ENCODE peak calls at places on chromosomes 16 and 17, in eight cellular contexts. One of them, this sample, is unnamed.
A peak's percentile ranks its signal among the peaks of the same experiment; 100 is the strongest.

GRCh38 chr16:88769617-88770458 is 15.2 kb downstream of the PIEZO1 start:
- DNase-seq in testis: no peak
- DNase-seq in thyroid gland: peak; percentile 87
- DNase-seq in ovary: no peak
- DNase-seq in heart left ventricle: no peak
- DNase-seq in esophagus squamous epithelium: no peak
- DNase-seq in Peyer's patch: peak; percentile 76
- DNase-seq in A549: peak; percentile 66
- DNase-seq in this sample: peak; percentile 71

GRCh38 chr16:9061358-9061813 is 30.1 kb upstream of the HAPSTR1 start:
- DNase-seq in testis: no peak
- DNase-seq in thyroid gland: no peak
- DNase-seq in ovary: no peak
- DNase-seq in heart left ventricle: no peak
- DNase-seq in esophagus squamous epithelium: no peak
- DNase-seq in Peyer's patch: no peak
- DNase-seq in A549: no peak
- DNase-seq in this sample: peak; percentile 31

GRCh38 chr17:55540414-55541091 is 29.3 kb upstream of the SMIM36 start:
- DNase-seq in testis: no peak
- DNase-seq in thyroid gland: no peak
- DNase-seq in ovary: no peak
- DNase-seq in heart left ventricle: no peak
- DNase-seq in esophagus squamous epithelium: no peak
- DNase-seq in Peyer's patch: no peak
- DNase-seq in A549: peak; percentile 38
- DNase-seq in this sample: no peak

GRCh38 chr17:28745052-28745776 is 1.4 kb downstream of the TRAF4 start:
- DNase-seq in testis: peak; percentile 74
- DNase-seq in thyroid gland: peak; percentile 61
- DNase-seq in ovary: peak; percentile 58
- DNase-seq in heart left ventricle: no peak
- DNase-seq in esophagus squamous epithelium: no peak
- DNase-seq in Peyer's patch: peak; percentile 74
- DNase-seq in A549: no peak
- DNase-seq in this sample: peak; percentile 76

GRCh38 chr17:17859909-17860760 is 23.3 kb upstream of the SREBF1 start:
- DNase-seq in testis: peak; percentile 76
- DNase-seq in thyroid gland: peak; percentile 84
- DNase-seq in ovary: peak; percentile 77
- DNase-seq in heart left ventricle: peak; percentile 85
- DNase-seq in esophagus squamous epithelium: no peak
- DNase-seq in Peyer's patch: peak; percentile 78
- DNase-seq in A549: peak; percentile 97
- DNase-seq in this sample: peak; percentile 73

GRCh38 chr17:75151893-75152292 is 2.4 kb downstream of the JPT1 start:
- DNase-seq in testis: no peak
- DNase-seq in thyroid gland: no peak
- DNase-seq in ovary: no peak
- DNase-seq in heart left ventricle: no peak
- DNase-seq in esophagus squamous epithelium: no peak
- DNase-seq in Peyer's patch: no peak
- DNase-seq in A549: no peak
- DNase-seq in this sample: no peak

GRCh38 chr17:542943-543342 is 171.7 kb downstream of the VPS53 start:
- DNase-seq in testis: no peak
- DNase-seq in thyroid gland: no peak
- DNase-seq in ovary: no peak
- DNase-seq in heart left ventricle: no peak
- DNase-seq in esophagus squamous epithelium: no peak
- DNase-seq in Peyer's patch: no peak
- DNase-seq in A549: no peak
- DNase-seq in this sample: no peak

GRCh38 chr17:4852504-4853075 is 19.4 kb downstream of the MINK1 start:
- DNase-seq in testis: no peak
- DNase-seq in thyroid gland: no peak
- DNase-seq in ovary: no peak
- DNase-seq in heart left ventricle: no peak
- DNase-seq in esophagus squamous epithelium: no peak
- DNase-seq in Peyer's patch: no peak
- DNase-seq in A549: no peak
- DNase-seq in this sample: peak; percentile 32

GRCh38 chr17:37425268-37425667 is 18.6 kb downstream of the TADA2A start:
- DNase-seq in testis: no peak
- DNase-seq in thyroid gland: no peak
- DNase-seq in ovary: no peak
- DNase-seq in heart left ventricle: no peak
- DNase-seq in esophagus squamous epithelium: no peak
- DNase-seq in Peyer's patch: no peak
- DNase-seq in A549: no peak
- DNase-seq in this sample: no peak

GRCh38 chr16:89562027-89562599 is 1.6 kb downstream of the RPL13 start:
- DNase-seq in testis: no peak
- DNase-seq in thyroid gland: no peak
- DNase-seq in ovary: no peak
- DNase-seq in heart left ventricle: no peak
- DNase-seq in esophagus squamous epithelium: no peak
- DNase-seq in Peyer's patch: no peak
- DNase-seq in A549: no peak
- DNase-seq in this sample: no peak

GRCh38 chr17:40317880-40318834 is 9.2 kb downstream of the RARA start:
- DNase-seq in testis: peak; percentile 99
- DNase-seq in thyroid gland: peak; percentile 98
- DNase-seq in ovary: peak; percentile 95
- DNase-seq in heart left ventricle: peak; percentile 96
- DNase-seq in esophagus squamous epithelium: peak; percentile 71
- DNase-seq in Peyer's patch: peak; percentile 96
- DNase-seq in A549: peak; percentile 99
- DNase-seq in this sample: peak; percentile 96

GRCh38 chr16:85323230-85323960 is 211.1 kb upstream of the CIBAR2 start:
- DNase-seq in testis: no peak
- DNase-seq in thyroid gland: no peak
- DNase-seq in ovary: no peak
- DNase-seq in heart left ventricle: peak; percentile 38
- DNase-seq in esophagus squamous epithelium: no peak
- DNase-seq in Peyer's patch: no peak
- DNase-seq in A549: no peak
- DNase-seq in this sample: no peak

GRCh38 chr17:48046296-48046695 is 1.9 kb upstream of the NFE2L1 start:
- DNase-seq in testis: no peak
- DNase-seq in thyroid gland: no peak
- DNase-seq in ovary: no peak
- DNase-seq in heart left ventricle: no peak
- DNase-seq in esophagus squamous epithelium: no peak
- DNase-seq in Peyer's patch: no peak
- DNase-seq in A549: no peak
- DNase-seq in this sample: no peak

GRCh38 chr16:85798901-85799496 is 345 bp downstream of the EMC8 start:
- DNase-seq in testis: peak; percentile 22
- DNase-seq in thyroid gland: no peak
- DNase-seq in ovary: peak; percentile 43
- DNase-seq in heart left ventricle: peak; percentile 71
- DNase-seq in esophagus squamous epithelium: no peak
- DNase-seq in Peyer's patch: no peak
- DNase-seq in A549: peak; percentile 65
- DNase-seq in this sample: peak; percentile 21

GRCh38 chr16:86449377-86450095 is 60.8 kb upstream of the FOXF1 start:
- DNase-seq in testis: no peak
- DNase-seq in thyroid gland: no peak
- DNase-seq in ovary: no peak
- DNase-seq in heart left ventricle: no peak
- DNase-seq in esophagus squamous epithelium: no peak
- DNase-seq in Peyer's patch: no peak
- DNase-seq in A549: no peak
- DNase-seq in this sample: no peak

GRCh38 chr16:70437582-70438324 is 1.1 kb downstream of the ST3GAL2 start:
- DNase-seq in testis: no peak
- DNase-seq in thyroid gland: no peak
- DNase-seq in ovary: no peak
- DNase-seq in heart left ventricle: no peak
- DNase-seq in esophagus squamous epithelium: no peak
- DNase-seq in Peyer's patch: no peak
- DNase-seq in A549: no peak
- DNase-seq in this sample: peak; percentile 17

GRCh38 chr17:81821603-81822311 is 11.3 kb downstream of the MCRIP1 start:
- DNase-seq in testis: peak; percentile 87
- DNase-seq in thyroid gland: peak; percentile 38
- DNase-seq in ovary: peak; percentile 72
- DNase-seq in heart left ventricle: peak; percentile 90
- DNase-seq in esophagus squamous epithelium: no peak
- DNase-seq in Peyer's patch: peak; percentile 95
- DNase-seq in A549: peak; percentile 93
- DNase-seq in this sample: peak; percentile 96

GRCh38 chr16:12496181-12496580 is 307.5 kb downstream of the CPPED1 start:
- DNase-seq in testis: no peak
- DNase-seq in thyroid gland: no peak
- DNase-seq in ovary: no peak
- DNase-seq in heart left ventricle: no peak
- DNase-seq in esophagus squamous epithelium: no peak
- DNase-seq in Peyer's patch: no peak
- DNase-seq in A549: no peak
- DNase-seq in this sample: no peak

GRCh38 chr17:64780096-64781012 is 118.2 kb upstream of the SMURF2 start:
- DNase-seq in testis: peak; percentile 29
- DNase-seq in thyroid gland: peak; percentile 84
- DNase-seq in ovary: no peak
- DNase-seq in heart left ventricle: peak; percentile 82
- DNase-seq in esophagus squamous epithelium: no peak
- DNase-seq in Peyer's patch: peak; percentile 89
- DNase-seq in A549: peak; percentile 82
- DNase-seq in this sample: peak; percentile 72

GRCh38 chr16:20851601-20852000 is 45.3 kb downstream of the REXO5 start:
- DNase-seq in testis: peak; percentile 92
- DNase-seq in thyroid gland: peak; percentile 90
- DNase-seq in ovary: peak; percentile 71
- DNase-seq in heart left ventricle: peak; percentile 78
- DNase-seq in esophagus squamous epithelium: no peak
- DNase-seq in Peyer's patch: no peak
- DNase-seq in A549: peak; percentile 20
- DNase-seq in this sample: peak; percentile 54

GRCh38 chr16:22970191-22970845 is 156.4 kb downstream of the HS3ST2 start:
- DNase-seq in testis: no peak
- DNase-seq in thyroid gland: no peak
- DNase-seq in ovary: no peak
- DNase-seq in heart left ventricle: no peak
- DNase-seq in esophagus squamous epithelium: no peak
- DNase-seq in Peyer's patch: no peak
- DNase-seq in A549: no peak
- DNase-seq in this sample: no peak

DNA sequence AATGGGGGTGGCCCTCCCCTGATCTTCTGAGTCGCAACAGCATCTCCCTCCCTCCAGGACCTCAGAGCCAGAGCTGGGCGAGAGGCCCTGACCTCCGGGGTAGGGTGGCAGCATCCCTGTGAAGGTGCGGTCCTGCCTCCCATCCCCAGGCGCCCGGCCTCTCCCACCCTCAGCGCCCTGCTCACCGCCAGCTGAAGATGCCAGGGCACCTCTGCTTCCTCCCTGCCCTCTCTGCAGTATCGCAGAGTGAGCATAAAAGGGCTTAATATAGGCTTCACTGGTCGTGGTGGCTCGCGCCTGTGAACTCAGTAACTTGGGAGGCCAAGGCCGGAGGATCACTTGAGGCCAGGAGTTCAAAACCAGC is 10.7 kb upstream of the MPP2 start:
- DNase-seq in testis: no peak
- DNase-seq in thyroid gland: no peak
- DNase-seq in ovary: no peak
- DNase-seq in heart left ventricle: no peak
- DNase-seq in esophagus squamous epithelium: no peak
- DNase-seq in Peyer's patch: no peak
- DNase-seq in A549: no peak
- DNase-seq in this sample: no peak
- H3K4me3 ChIP-seq in testis: peak overlapping the region; percentile 53
- H3K4me3 ChIP-seq in thyroid gland: no peak overlapping the region
- H3K4me3 ChIP-seq in ovary: no peak overlapping the region
- H3K4me3 ChIP-seq in heart left ventricle: peak overlapping the region; percentile 57
- H3K4me3 ChIP-seq in esophagus squamous epithelium: peak overlapping the region; percentile 37
- H3K4me3 ChIP-seq in Peyer's patch: peak overlapping the region; percentile 43
- H3K4me3 ChIP-seq in A549: no peak overlapping the region
- H3K4me3 ChIP-seq in this sample: no peak overlapping the region

DNA sequence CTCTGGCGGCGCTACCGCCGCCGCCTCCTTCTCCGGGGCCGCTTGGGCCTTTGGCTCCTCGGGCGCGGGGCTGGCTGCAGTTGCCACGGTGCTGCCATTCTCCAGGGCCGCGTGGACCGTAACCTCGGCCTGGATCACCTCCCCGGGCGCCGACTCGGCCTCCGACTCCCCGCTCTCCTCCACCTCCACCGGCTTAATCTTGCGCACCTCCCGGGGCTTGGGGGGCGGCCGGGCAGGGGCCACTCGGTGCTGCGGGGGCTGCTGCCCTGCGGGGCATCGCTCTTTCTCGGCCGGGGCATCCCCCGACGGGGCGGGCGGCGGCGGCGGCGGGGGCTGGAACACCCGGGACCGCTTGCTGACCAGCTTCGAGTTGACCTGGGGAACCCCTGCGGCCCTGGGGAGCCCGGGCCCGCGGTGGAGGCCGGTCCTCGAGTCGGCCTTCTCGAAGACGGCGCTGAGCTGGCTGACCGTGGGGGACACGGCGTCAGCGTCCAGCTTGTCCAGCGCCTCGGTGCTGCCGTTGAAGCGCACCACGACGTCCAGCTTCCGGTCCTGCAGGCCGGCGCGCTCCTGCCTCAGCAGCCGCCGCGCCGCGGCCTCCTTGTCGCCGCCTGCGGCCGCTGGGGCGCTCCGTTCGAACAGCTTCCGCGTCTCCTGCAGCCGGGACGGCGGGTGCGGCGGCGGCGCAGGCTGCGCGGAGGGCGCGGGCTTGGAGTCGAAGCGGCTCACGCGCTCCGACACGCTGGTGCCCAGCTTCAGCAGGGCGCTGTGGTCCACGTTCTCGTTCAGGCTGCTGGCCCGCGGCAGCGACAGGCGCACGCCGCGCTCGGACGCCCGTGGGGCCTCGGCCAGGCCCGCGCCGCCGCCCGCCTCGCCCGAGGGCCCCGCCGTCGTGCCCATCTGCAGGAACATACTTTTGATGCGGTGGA is 788 bp downstream of the PPP1R9B start:
- DNase-seq in testis: no peak
- DNase-seq in thyroid gland: peak; percentile 67
- DNase-seq in ovary: peak; percentile 50
- DNase-seq in heart left ventricle: peak; percentile 88
- DNase-seq in esophagus squamous epithelium: no peak
- DNase-seq in Peyer's patch: peak; percentile 82
- DNase-seq in A549: no peak
- DNase-seq in this sample: peak; percentile 74
- TF ChIP-seq POLR2A in testis: no peak
- TF ChIP-seq POLR2A in thyroid gland: peak; percentile 27
- TF ChIP-seq POLR2A in ovary: no peak
- TF ChIP-seq POLR2A in heart left ventricle: no peak
- TF ChIP-seq POLR2A in esophagus squamous epithelium: no peak
- TF ChIP-seq POLR2A in Peyer's patch: no peak
- TF ChIP-seq POLR2A in A549: no peak
- TF ChIP-seq POLR2A in this sample: peak; percentile 32

GRCh38 chr17:79781691-79782575 is 4.0 kb downstream of the CBX2 start:
- DNase-seq in testis: no peak
- DNase-seq in thyroid gland: no peak
- DNase-seq in ovary: no peak
- DNase-seq in heart left ventricle: peak; percentile 54
- DNase-seq in esophagus squamous epithelium: no peak
- DNase-seq in Peyer's patch: peak; percentile 41
- DNase-seq in A549: no peak
- DNase-seq in this sample: no peak
- H3K4me3 ChIP-seq in testis: no peak overlapping the region
- H3K4me3 ChIP-seq in thyroid gland: no peak overlapping the region
- H3K4me3 ChIP-seq in ovary: no peak overlapping the region
- H3K4me3 ChIP-seq in heart left ventricle: no peak overlapping the region
- H3K4me3 ChIP-seq in esophagus squamous epithelium: no peak overlapping the region
- H3K4me3 ChIP-seq in Peyer's patch: no peak overlapping the region
- H3K4me3 ChIP-seq in A549: no peak overlapping the region
- H3K4me3 ChIP-seq in this sample: no peak overlapping the region

GRCh38 chr17:56834380-56835258 is 668 bp downstream of the DGKE start:
- DNase-seq in testis: peak; percentile 70
- DNase-seq in thyroid gland: peak; percentile 64
- DNase-seq in ovary: peak; percentile 66
- DNase-seq in heart left ventricle: peak; percentile 80
- DNase-seq in esophagus squamous epithelium: no peak
- DNase-seq in Peyer's patch: peak; percentile 80
- DNase-seq in A549: peak; percentile 43
- DNase-seq in this sample: peak; percentile 64
- TF ChIP-seq POLR2A in testis: no peak
- TF ChIP-seq POLR2A in thyroid gland: peak; percentile 9
- TF ChIP-seq POLR2A in ovary: no peak
- TF ChIP-seq POLR2A in heart left ventricle: no peak
- TF ChIP-seq POLR2A in esophagus squamous epithelium: no peak
- TF ChIP-seq POLR2A in Peyer's patch: no peak
- TF ChIP-seq POLR2A in A549: no peak
- TF ChIP-seq POLR2A in this sample: no peak

This sample was measured in body of pancreas.